ENCODE peak calls at places on chromosomes 13 and 19, in five cellular contexts. N, B, U, A and O are unnamed samples.

GRCh38 chr13:36840718-36841250 is 21.8 kb downstream of the RFXAP start:
- DNase-seq in A (no peak), N (no peak), U (no peak), B (no peak), O (no peak)

GRCh38 chr13:40994581-40995230 is 24.4 kb downstream of the ELF1 start:
- DNase-seq in N (no peak), U (no peak), B (no peak), A (peak), O (no peak)

GRCh38 chr13:59391696-59392095 is 772.0 kb downstream of the DIAPH3 start:
- DNase-seq in N (peak), U (no peak), B (peak), A (peak), O (no peak)

GRCh38 chr13:89688908-89689307 is 1658.6 kb upstream of the MIR17HG start:
- DNase-seq in N (no peak), U (no peak), A (no peak), B (no peak), O (no peak)

GRCh38 chr13:34719060-34719875 is 222.8 kb upstream of the NBEA start:
- DNase-seq in B (no peak), A (no peak), U (no peak), N (no peak), O (no peak)

GRCh38 chr19:575527-576506 is 3.4 kb downstream of the BSG start:
- DNase-seq in N (no peak), U (no peak), A (no peak), B (no peak), O (peak)

GRCh38 chr13:98039964-98040363 is 86.5 kb downstream of the IPO5 start:
- DNase-seq in A (no peak), U (no peak), N (no peak), B (no peak), O (no peak)

GRCh38 chr13:74778087-74778486 is 643.9 kb upstream of the KLF12 start:
- DNase-seq in B (no peak), U (no peak), N (no peak), A (no peak), O (no peak)

GRCh38 chr13:30943881-30944280 is 11.4 kb downstream of the TEX26 start:
- DNase-seq in A (no peak), B (no peak), N (no peak), U (no peak), O (no peak)

GRCh38 chr13:48576448-48576993 is 43.6 kb upstream of the RCBTB2 start:
- DNase-seq in N (no peak), A (no peak), U (no peak), B (no peak), O (no peak)

GRCh38 chr19:447816-448546 is 12.9 kb downstream of the SHC2 start:
- DNase-seq in N (no peak), U (no peak), A (no peak), B (no peak), O (no peak)

GRCh38 chr13:59587971-59588716 is 575.6 kb downstream of the DIAPH3 start:
- DNase-seq in N (no peak), B (no peak), U (no peak), A (no peak), O (no peak)

DNA sequence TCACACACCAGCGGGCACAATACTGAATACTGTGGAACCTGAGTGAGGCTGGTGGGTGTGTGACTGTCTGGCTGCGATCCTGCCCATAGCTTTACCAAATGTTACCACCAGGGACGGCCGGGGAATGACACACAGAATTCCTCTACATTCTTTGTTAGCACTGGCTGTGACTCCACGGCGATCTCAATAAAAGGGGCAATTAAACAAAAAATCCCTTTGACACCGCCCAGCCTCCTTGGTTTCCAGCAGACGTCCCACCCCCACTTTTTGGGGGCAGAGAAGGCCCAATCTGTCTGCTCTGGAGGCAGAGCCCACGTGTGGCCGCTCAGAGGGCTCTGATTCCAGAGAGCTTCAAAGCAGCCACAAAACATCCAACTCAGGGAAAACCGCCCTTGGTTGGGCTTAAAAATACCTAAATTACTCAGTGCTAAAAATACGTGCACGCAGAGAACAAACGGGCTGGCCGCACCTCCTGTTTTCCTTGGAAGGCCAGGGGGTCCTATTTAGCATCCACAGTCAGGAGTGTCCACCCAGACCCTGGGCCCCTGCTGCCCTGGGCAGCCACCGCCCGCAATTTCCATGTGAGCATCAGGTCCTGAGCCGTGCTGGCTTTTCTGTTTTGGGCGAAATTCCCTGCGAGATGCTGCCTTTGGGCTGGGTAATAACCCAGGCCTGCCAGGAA is 47.8 kb downstream of the GADD45B start:
- DNase-seq in U (no peak), N (no peak), A (no peak), B (no peak), O (no peak)
- TF ChIP-seq CTCF in U (peak), N (no peak), A (no peak), B (no peak), O (peak)

DNA sequence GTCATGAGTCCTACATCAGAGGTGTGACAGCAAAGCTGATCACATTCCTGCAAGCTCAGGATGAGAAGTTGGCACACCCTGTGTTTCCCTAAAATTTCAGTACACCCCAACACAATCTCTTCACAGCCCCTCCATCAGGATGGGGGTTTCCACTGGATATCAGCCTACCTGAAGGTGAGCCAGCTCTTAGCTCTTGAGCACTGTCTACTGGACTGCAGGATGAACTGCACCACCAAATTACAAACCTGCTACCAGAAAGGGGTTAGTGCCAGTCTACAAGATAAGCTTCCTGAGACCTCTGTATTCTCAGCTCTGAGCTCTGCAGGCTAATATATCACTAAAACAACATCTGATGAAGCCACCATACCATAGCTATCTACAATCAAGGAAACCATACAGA is 1616.2 kb upstream of the SPRY2 start:
- DNase-seq in N (no peak), B (no peak), U (no peak), A (no peak), O (no peak)
- TF ChIP-seq CTCF in N (no peak), B (no peak), U (peak), A (no peak), O (no peak)

GRCh38 chr19:56393119-56394012 is at the start of gene ZNF582:
- DNase-seq in U (peak), B (peak), A (peak), N (peak), O (peak)
- TF ChIP-seq CTCF in U (peak), B (peak), A (peak), N (peak), O (peak)

DNA sequence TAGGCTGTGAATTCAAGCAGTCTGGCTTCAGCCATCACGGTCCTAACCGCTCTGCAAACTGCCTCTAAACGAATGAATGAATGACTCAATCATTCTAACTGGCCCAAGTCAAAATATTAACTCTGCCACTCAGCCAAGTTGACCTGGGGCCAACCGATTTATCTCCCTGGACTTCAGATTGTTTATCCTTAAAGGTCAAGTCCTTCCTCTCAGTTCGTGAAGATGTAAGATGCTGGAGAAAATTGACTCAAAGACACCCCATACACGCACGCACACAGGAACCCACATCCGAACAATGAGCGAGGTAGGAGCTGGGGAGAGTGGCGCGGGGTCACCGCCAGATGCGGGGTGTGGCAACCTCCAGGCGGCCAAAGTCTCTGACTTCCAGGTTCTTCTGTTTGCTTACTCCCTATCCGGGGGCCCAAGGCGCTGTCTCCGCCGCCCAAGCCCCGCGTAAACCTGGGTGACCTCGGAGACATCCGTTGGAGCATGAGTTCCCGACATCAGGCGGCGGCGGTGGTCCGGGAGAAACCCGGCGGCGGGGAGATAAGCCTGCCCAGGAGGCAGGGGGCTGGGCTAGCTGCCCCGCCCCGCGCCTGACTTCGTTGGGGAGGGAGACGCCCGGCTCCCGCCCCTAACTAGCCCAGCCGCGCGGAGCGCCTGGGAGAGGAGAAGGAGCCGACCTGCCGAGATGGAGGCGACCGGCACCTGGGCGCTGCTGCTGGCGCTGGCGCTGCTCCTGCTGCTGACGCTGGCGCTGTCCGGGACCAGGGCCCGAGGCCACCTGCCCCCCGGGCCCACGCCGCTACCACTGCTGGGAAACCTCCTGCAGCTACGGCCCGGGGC is at the start of gene CYP2S1:
- DNase-seq in A (no peak), U (no peak), B (no peak), N (peak), O (no peak)
- TF ChIP-seq CTCF in A (no peak), U (no peak), B (no peak), N (no peak), O (no peak)

DNA sequence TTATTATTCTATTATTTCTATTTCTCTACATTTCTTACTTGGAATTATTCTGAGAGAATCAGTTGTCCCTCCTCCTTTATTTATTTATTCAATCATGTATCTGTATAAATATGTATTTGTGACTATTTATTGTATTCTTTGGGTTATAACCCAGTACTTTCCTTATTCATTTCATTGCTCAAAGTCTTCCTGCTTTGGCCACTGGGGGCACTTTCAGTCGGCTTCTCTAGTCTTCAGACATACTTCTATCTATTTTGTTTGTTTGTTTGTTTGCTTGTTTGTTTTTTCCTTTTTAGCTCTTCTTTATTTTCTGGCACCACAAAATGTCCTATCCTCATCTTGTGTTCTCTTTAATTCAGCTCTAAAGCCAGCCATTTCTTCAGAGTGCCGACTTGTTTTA is 260.4 kb downstream of the NALCN start:
- DNase-seq in B (no peak), U (no peak), N (no peak), A (no peak), O (no peak)
- TF ChIP-seq CTCF in B (no peak), U (peak), N (no peak), A (no peak), O (peak)

GRCh38 chr19:4052993-4053422 is 13.7 kb downstream of the ZBTB7A start:
- DNase-seq in A (no peak), N (peak), U (no peak), B (no peak), O (no peak)

GRCh38 chr19:4054471-4055208 is 12.1 kb downstream of the ZBTB7A start:
- DNase-seq in U (no peak), B (no peak), N (peak), A (no peak), O (no peak)

GRCh38 chr19:4052114-4052992 is 14.3 kb downstream of the ZBTB7A start:
- DNase-seq in B (no peak), N (peak), A (no peak), U (no peak), O (no peak)

GRCh38 chr19:4055209-4055552 is 11.5 kb downstream of the ZBTB7A start:
- DNase-seq in N (no peak), A (no peak), B (no peak), U (no peak), O (no peak)

GRCh38 chr19:4053423-4054324 is 13.0 kb downstream of the ZBTB7A start:
- DNase-seq in N (peak), B (no peak), A (no peak), U (no peak), O (no peak)
- TF ChIP-seq CTCF in N (no peak), B (no peak), A (no peak), U (no peak), O (no peak)

DNA sequence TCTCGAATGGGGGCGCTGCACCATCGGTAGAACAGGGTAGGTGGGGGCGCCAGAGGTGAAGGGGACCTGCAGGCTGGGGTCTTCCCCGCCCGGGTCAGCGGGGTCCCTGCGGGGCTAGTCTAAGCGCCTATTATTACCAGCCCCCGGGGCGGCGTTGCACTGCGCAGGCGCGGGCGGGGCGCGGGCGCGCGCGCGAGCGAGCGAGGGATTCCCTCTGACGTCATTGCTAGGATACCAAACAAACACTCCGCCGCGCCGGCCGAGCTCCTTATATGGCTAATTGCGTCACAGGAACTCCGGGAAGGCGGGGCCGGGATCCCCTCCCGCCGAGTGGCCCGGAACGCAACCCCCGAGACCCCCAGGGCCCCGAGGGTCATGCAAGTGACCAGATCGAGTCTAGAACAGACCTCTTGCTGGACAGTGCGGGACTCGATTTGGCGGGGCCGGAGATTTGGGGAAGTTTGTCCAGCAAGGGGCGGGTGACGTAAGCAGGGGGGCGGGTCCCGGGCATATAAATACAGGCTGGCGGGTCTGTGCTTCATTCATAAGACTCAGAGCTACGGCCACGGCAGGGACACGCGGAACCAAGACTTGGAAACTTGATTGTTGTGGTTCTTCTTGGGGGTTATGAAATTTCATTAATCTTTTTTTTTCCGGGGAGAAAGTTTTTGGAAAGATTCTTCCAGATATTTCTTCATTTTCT is at the start of gene FOSB:
- DNase-seq in N (peak), B (peak), A (peak), U (no peak), O (peak)
- TF ChIP-seq CTCF in N (no peak), B (no peak), A (no peak), U (no peak), O (peak)

GRCh38 chr13:76872686-76873085 is 13.5 kb downstream of the KCTD12 start:
- DNase-seq in B (no peak), U (no peak), N (no peak), A (no peak), O (no peak)
- TF ChIP-seq CTCF in B (no peak), U (no peak), N (no peak), A (no peak), O (no peak)

DNA sequence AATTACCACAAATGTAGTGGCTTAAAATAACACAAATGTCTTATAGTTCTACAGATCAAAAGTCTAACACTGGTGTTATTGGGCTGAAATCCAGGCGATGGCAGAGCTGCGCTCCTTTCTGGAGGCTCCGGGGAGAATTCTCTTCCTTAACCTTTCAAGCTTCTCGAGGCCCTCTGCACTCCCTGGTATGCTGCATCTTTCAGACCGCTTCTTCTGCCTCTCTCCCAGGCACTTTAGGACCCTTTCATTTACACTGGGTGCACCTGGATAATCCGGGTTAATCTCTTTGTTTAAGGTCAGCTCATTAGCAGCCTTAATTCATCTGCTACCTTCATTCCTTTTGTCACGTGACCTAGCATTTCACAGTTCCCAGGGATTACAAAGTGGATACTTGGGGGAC is 211.3 kb upstream of the RFC3 start:
- DNase-seq in N (no peak), U (no peak), A (no peak), B (no peak), O (no peak)
- TF ChIP-seq CTCF in N (no peak), U (no peak), A (no peak), B (no peak), O (peak)

DNA sequence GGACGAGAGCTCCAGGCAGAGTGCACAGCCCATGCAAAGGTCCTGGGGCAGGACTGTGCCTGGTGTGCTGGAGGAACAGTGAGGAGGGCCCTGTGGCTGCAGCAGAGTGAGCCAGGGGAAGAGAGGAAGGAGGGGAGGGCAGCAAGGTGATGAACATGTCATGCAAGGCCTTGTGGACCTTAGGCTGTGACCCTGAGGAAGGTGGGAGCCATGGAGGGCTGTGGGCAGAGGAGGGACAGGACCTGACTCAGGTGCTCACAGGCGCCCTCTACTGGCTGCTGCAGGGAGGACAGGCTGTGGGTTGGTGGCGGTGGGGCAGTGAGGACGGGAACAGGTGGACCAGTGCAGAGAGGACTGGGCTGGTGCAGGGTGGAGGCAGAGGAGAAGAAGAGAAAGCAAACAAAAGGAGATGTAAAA is 170.3 kb downstream of the PTPRS start:
- DNase-seq in N (peak), U (no peak), A (no peak), B (no peak), O (peak)
- TF ChIP-seq CTCF in N (peak), U (peak), A (peak), B (peak), O (peak)